ENCODE peak calls at places on chromosome 18, in four cellular contexts. Y is ovary, L is uterus, A is esophagus muscularis mucosa. K is an unnamed sample.

GRCh38 chr18:57062841-57063240 is 84.0 kb upstream of the BOD1L2 start:
- DNase-seq in L (no peak), Y (no peak), A (no peak), K (no peak)

GRCh38 chr18:29311580-29311979 is 1134.7 kb upstream of the CDH2 start:
- DNase-seq in Y (no peak), L (no peak), A (no peak), K (no peak)

GRCh38 chr18:434410-434809 is 66.1 kb downstream of the COLEC12 start:
- DNase-seq in A (no peak), Y (no peak), L (no peak), K (no peak)

GRCh38 chr18:47251289-47252120 is at the start of gene SKOR2:
- DNase-seq in L (no peak), Y (no peak), A (no peak), K (no peak)

GRCh38 chr18:70121842-70122241 is 83.6 kb downstream of the RTTN start:
- DNase-seq in L (no peak), A (no peak), Y (no peak), K (no peak)

GRCh38 chr18:77113361-77114069 is 19.1 kb downstream of the MBP start:
- DNase-seq in A (no peak), L (peak; percentile 14), Y (no peak), K (no peak)

GRCh38 chr18:51711298-51711889 is 513.9 kb upstream of the MEX3C start:
- DNase-seq in L (no peak), Y (no peak), A (no peak), K (no peak)

GRCh38 chr18:51278045-51278649 is 80.7 kb upstream of the MEX3C start:
- DNase-seq in A (no peak), L (no peak), Y (no peak), K (no peak)

GRCh38 chr18:23539911-23540475 is 36.7 kb downstream of the RMC1 start:
- DNase-seq in A (no peak), Y (no peak), L (no peak), K (no peak)

GRCh38 chr18:22668496-22668895 is 250.8 kb upstream of the CTAGE1 start:
- DNase-seq in L (no peak), Y (no peak), A (no peak), K (no peak)

GRCh38 chr18:77346446-77346845 is 96.8 kb downstream of the GALR1 start:
- DNase-seq in A (no peak), Y (no peak), L (no peak), K (no peak)

GRCh38 chr18:45657357-45658335 is 42.4 kb downstream of the SLC14A2 start:
- DNase-seq in L (no peak), Y (no peak), A (no peak), K (no peak)

GRCh38 chr18:1578505-1578904 is 673.8 kb downstream of the ADCYAP1 start:
- DNase-seq in L (no peak), A (no peak), Y (no peak), K (no peak)

GRCh38 chr18:45171575-45172225 is 443.6 kb upstream of the SLC14A2 start:
- DNase-seq in L (peak; percentile 20), Y (no peak), A (no peak), K (no peak)

GRCh38 chr18:22556271-22556990 is 138.7 kb upstream of the CTAGE1 start:
- DNase-seq in Y (peak; percentile 63), L (peak; percentile 47), A (no peak), K (no peak)

GRCh38 chr18:4260107-4260506 is 195.0 kb downstream of the DLGAP1 start:
- DNase-seq in Y (no peak), A (no peak), L (no peak), K (no peak)

GRCh38 chr18:69586581-69586980 is 185.9 kb downstream of the DOK6 start:
- DNase-seq in A (no peak), Y (no peak), L (no peak), K (no peak)

GRCh38 chr18:24138884-24139616 is at the start of gene CABYR:
- DNase-seq in L (peak; percentile 70), A (peak; percentile 93), Y (peak; percentile 77), K (peak; percentile 90)

GRCh38 chr18:9934274-9934673 is 20.5 kb downstream of the VAPA start:
- DNase-seq in Y (no peak), A (no peak), L (no peak), K (no peak)

GRCh38 chr18:22545091-22545795 is 127.5 kb upstream of the CTAGE1 start:
- DNase-seq in Y (no peak), L (peak; percentile 57), A (no peak), K (no peak)

DNA sequence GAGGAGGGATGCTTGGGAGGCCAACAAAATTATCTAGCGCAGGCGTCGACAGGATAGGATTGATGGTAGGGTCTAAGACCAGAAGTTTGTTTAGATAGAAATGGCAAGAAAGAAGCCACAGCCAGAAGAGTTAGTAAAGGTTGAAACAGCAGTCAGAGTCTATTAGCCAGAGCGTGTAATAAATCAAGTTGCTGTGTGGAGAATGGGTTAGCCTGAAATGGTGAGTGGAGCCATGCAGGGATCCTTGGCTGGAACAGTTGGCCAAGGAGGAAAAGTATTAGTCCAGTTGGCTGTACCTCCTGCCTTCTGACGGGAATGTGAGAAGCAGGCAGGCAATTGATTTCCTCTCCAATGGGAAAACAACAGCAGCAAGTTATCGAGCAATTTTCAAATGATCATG is 190.7 kb upstream of the CCDC68 start:
- DNase-seq in A (no peak), L (peak; percentile 33), Y (no peak), K (no peak)
- H3K27me3 ChIP-seq in A (no peaks in the 10 kb centered on the region), L (no peaks in the 10 kb centered on the region), Y (no peaks in the 10 kb centered on the region), K (no peaks in the 10 kb centered on the region)

DNA sequence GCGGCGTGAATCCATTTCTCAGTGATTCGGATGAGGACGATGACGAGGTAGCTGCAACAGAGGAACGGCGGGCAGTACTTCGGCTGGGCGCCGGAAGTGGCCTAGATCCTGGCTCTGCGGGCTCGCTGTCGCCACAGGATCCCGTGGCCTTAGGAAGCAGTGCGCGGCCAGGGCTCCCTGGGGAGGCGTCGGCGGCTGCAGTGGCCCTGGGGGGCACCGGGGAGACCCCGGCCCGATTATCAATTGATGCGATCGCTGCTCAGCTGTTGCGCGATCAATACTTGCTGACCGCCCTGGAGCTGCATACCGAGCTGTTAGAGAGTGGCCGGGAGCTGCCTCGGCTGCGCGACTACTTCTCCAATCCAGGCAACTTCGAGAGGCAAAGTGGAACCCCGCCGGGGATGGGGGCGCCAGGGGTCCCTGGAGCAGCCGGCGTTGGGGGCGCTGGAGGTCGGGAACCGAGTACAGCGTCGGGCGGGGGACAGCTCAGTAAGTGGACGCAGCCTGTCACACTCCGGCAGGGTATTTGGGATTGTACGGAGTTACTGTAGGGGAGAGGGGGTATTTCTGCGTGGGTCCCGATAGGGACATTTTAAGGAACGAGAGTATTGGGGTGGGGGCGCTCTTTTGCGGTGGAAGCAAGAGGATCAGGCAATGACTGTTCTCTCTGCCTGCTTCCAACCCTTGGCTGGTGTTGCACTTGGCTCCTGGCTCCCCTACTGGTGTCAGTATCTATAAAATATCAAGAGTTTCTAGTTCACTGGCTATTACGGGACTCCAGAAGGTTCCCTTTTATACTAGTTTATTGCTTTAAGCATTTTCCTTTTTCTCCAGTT is 706 bp downstream of the RELCH start:
- DNase-seq in A (no peak), Y (no peak), L (no peak), K (no peak)
- TF ChIP-seq POLR2A in A (no peak), Y (no peak), L (no peak), K (no peak)

DNA sequence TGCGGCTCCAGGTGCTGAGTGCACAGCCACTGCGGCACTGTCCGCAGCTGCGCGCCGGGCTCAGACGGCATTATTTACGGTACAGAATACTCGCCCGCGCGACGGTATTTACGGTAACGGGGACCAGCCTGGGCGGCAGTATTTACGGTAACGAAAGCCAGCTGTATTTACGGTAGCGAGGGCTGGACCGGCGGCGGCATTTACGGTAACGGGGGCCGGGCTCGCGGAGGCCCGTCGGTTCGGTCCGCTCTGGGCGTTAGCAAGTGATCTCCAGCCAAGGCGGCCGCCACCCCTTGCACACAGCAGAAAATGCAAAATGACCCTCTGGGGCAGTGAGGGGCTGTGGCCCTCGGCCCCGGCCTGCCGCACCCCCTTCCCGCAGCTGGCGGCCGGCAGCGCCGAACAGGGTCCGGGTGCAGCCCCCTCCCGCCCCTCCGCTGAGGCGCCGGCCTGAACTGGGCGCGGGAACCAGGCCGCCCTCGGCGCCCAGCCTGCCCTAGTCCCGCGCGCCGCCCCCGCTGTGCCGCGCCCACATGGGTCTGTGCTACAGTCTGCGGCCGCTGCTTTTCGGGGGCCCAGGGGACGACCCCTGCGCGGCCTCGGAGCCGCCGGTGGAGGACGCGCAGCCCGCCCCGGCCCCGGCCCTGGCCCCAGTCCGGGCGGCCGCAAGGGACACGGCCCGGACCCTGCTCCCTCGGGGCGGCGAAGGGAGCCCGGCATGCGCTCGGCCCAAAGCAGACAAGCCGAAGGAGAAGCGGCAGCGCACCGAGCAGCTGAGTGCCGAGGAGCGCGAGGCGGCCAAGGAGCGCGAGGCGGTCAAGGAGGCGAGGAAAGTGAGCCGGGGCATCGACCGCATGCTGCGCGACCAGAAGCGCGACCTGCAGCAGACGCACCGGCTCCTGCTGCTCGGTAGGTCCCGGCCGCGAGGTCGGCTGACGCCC is at the start of gene GNAL:
- DNase-seq in A (peak; percentile 92), L (peak; percentile 72), Y (peak; percentile 80), K (peak; percentile 81)
- H3K27me3 ChIP-seq in A (no peaks in the 10 kb centered on the region), L (no peaks in the 10 kb centered on the region), Y (no peaks in the 10 kb centered on the region), K (peaks cover 18% of the 10 kb centered on the region)

GRCh38 chr18:78853341-78853740 is 126.3 kb upstream of the SALL3 start:
- DNase-seq in Y (no peak), L (no peak), A (peak; percentile 60), K (no peak)
- TF ChIP-seq POLR2A in Y (no peak), L (no peak), A (no peak), K (no peak)

GRCh38 chr18:59269563-59270214 is 3.6 kb downstream of the RAX start:
- DNase-seq in A (no peak), L (no peak), Y (no peak), K (no peak)

GRCh38 chr18:59272221-59272888 is 899 bp downstream of the RAX start:
- DNase-seq in A (peak; percentile 89), L (no peak), Y (no peak), K (peak; percentile 72)

GRCh38 chr18:59271606-59272220 is 1.5 kb downstream of the RAX start:
- DNase-seq in L (no peak), A (no peak), Y (no peak), K (peak; percentile 31)

GRCh38 chr18:59268722-59269562 is 4.3 kb downstream of the RAX start:
- DNase-seq in A (peak; percentile 79), Y (no peak), L (no peak), K (peak; percentile 75)

DNA sequence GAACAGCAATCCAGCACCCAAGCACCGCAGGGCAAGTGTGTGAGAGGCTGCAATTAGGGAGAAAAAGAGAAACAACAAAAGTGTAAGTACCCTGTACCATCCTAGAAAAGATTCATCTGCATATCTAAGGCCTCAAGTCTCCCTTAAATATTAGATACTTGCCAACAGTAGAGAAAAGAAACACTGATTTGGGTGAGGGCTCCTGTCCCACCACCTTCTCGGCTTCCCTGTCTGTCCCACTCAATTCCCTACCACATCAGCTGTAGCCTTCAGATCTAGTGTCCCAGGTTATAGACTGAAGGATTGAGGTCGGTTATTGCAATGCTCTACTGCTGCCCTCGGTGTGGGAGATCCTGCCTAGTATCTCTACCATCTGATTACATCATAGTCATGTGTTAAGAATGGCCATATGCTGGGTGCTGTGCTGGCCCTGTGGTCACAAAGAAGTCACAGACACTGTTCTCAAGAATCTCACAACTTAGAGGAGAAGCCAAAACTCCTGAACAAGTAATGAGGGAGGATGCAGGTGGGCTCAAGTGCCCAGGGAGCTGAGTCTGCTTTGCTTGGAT is 2.5 kb downstream of the RAX start:
- DNase-seq in Y (no peak), L (no peak), A (peak; percentile 60), K (peak; percentile 18)
- H3K27me3 ChIP-seq in Y (no peaks in the 10 kb centered on the region), L (peaks cover 86% of the 10 kb centered on the region), A (peaks cover 3% of the 10 kb centered on the region), K (peaks cover 100% of the 10 kb centered on the region)

GRCh38 chr18:74597662-74598349 is at the start of gene ZNF407:
- DNase-seq in L (peak; percentile 86), Y (peak; percentile 89), A (peak; percentile 99), K (peak; percentile 96)
- TF ChIP-seq POLR2A in L (peak; percentile 3), Y (peak; percentile 43), A (no peak), K (no peak)

K was measured in spleen.